ENCODE peak calls at places on chromosomes 3 and 15, in four cellular contexts. One of them, this sample, is unnamed.

GRCh38 chr3:28308196-28308595 is 40.3 kb upstream of the ZCWPW2 start:
- DNase-seq in neuronal stem cell: no peak
- DNase-seq in IMR-90: no peak
- DNase-seq in H9: no peak
- DNase-seq in this sample: no peak

GRCh38 chr3:9349321-9350117 is 13.3 kb upstream of the THUMPD3 start:
- DNase-seq in neuronal stem cell: no peak
- DNase-seq in IMR-90: peak; percentile 92
- DNase-seq in H9: no peak
- DNase-seq in this sample: no peak

GRCh38 chr3:89947357-89947954 is 840.0 kb downstream of the EPHA3 start:
- DNase-seq in neuronal stem cell: no peak
- DNase-seq in IMR-90: no peak
- DNase-seq in H9: peak; percentile 35
- DNase-seq in this sample: peak; percentile 34

GRCh38 chr15:79846539-79846938 is 50.3 kb downstream of the MTHFS start:
- DNase-seq in neuronal stem cell: no peak
- DNase-seq in IMR-90: no peak
- DNase-seq in H9: no peak
- DNase-seq in this sample: no peak

GRCh38 chr3:127184870-127185216 is 8.1 kb upstream of the PRR23E start:
- DNase-seq in neuronal stem cell: no peak
- DNase-seq in IMR-90: no peak
- DNase-seq in H9: no peak
- DNase-seq in this sample: no peak

GRCh38 chr15:59327942-59328341 is 44.7 kb downstream of the MYO1E start:
- DNase-seq in neuronal stem cell: no peak
- DNase-seq in IMR-90: no peak
- DNase-seq in H9: no peak
- DNase-seq in this sample: no peak

GRCh38 chr3:53890726-53891499 is 746 bp downstream of the SELENOK start:
- DNase-seq in neuronal stem cell: no peak
- DNase-seq in IMR-90: peak; percentile 42
- DNase-seq in H9: no peak
- DNase-seq in this sample: peak; percentile 82

GRCh38 chr3:16476636-16477035 is 36.9 kb downstream of the RFTN1 start:
- DNase-seq in neuronal stem cell: no peak
- DNase-seq in IMR-90: peak; percentile 99
- DNase-seq in H9: no peak
- DNase-seq in this sample: no peak

GRCh38 chr15:64151727-64152506 is at the start of gene SNX22:
- DNase-seq in neuronal stem cell: peak; percentile 26
- DNase-seq in IMR-90: no peak
- DNase-seq in H9: no peak
- DNase-seq in this sample: no peak

GRCh38 chr3:179289295-179289694 is 33.5 kb upstream of the ZNF639 start:
- DNase-seq in neuronal stem cell: no peak
- DNase-seq in IMR-90: no peak
- DNase-seq in H9: no peak
- DNase-seq in this sample: no peak

GRCh38 chr3:174440741-174441587 is 418.2 kb upstream of the NAALADL2 start:
- DNase-seq in neuronal stem cell: peak; percentile 85
- DNase-seq in IMR-90: peak; percentile 92
- DNase-seq in H9: peak; percentile 90
- DNase-seq in this sample: peak; percentile 95

GRCh38 chr15:89542369-89542768 is 32.9 kb upstream of the TICRR start:
- DNase-seq in neuronal stem cell: no peak
- DNase-seq in IMR-90: no peak
- DNase-seq in H9: no peak
- DNase-seq in this sample: no peak

GRCh38 chr15:89539027-89539426 is 36.2 kb upstream of the TICRR start:
- DNase-seq in neuronal stem cell: no peak
- DNase-seq in IMR-90: no peak
- DNase-seq in H9: no peak
- DNase-seq in this sample: no peak

DNA sequence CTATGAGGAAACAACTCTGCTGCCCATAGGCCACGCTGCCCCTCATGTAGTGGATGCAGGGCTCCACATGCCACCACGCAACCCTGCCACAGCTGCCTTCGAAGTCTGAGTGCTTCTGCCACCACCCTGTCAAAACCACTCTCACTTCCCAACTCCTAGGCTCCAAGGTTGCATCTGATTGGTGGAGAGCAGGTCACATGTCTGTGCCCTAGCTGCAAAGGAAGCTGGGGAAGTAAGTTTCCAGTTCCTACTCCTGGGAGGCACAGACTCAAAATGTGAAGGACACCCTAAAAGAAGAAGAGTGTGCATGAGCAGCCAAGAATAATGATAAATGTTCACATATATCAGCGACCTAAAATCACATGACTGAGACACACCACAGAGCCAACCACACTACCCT is 31.9 kb upstream of the TICRR start:
- DNase-seq in neuronal stem cell: no peak
- DNase-seq in IMR-90: no peak
- DNase-seq in H9: no peak
- DNase-seq in this sample: peak; percentile 8
- H4K8ac ChIP-seq in neuronal stem cell: no peak overlapping the region
- H4K8ac ChIP-seq in IMR-90: no peak overlapping the region
- H4K8ac ChIP-seq in H9: no peak overlapping the region
- H4K8ac ChIP-seq in this sample: no peak overlapping the region

GRCh38 chr15:38609097-38609738 is 44.6 kb upstream of the RASGRP1 start:
- DNase-seq in neuronal stem cell: no peak
- DNase-seq in IMR-90: no peak
- DNase-seq in H9: no peak
- DNase-seq in this sample: no peak
- H3K23ac ChIP-seq in neuronal stem cell: no peak overlapping the region
- H3K23ac ChIP-seq in IMR-90: no peak overlapping the region
- H3K23ac ChIP-seq in H9: no peak overlapping the region
- H3K23ac ChIP-seq in this sample: no peak overlapping the region

DNA sequence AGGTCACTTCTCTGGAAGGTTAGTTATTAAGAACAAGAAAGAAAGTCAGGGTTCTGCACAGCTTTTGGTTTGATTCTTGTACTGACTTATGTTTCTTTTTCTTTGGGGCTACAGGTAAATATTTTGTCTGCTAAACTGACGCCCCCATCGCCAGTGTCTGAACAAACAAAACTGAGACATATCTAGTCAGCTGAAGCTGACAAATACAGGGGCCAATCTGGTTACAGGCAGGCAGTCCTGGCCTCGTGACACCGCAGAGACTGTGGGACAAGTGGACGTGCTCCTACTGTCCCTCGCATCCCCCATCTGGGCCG is 4.6 kb upstream of the RPL14 start:
- DNase-seq in neuronal stem cell: no peak
- DNase-seq in IMR-90: no peak
- DNase-seq in H9: no peak
- DNase-seq in this sample: no peak
- H2BK5ac ChIP-seq in neuronal stem cell: no peak overlapping the region
- H2BK5ac ChIP-seq in IMR-90: peak overlapping the region; percentile 53
- H2BK5ac ChIP-seq in H9: peak overlapping the region; percentile 23
- H2BK5ac ChIP-seq in this sample: peak overlapping the region; percentile 74

GRCh38 chr3:195756935-195757302 is 36.1 kb downstream of the MUC20 start:
- DNase-seq in neuronal stem cell: no peak
- DNase-seq in IMR-90: no peak
- DNase-seq in H9: no peak
- DNase-seq in this sample: peak; percentile 60
- H4K8ac ChIP-seq in neuronal stem cell: no peak overlapping the region
- H4K8ac ChIP-seq in IMR-90: no peak overlapping the region
- H4K8ac ChIP-seq in H9: no peak overlapping the region
- H4K8ac ChIP-seq in this sample: no peak overlapping the region

This sample was measured in mesendoderm.